ENCODE peak calls at places on chromosome 21, in five cellular contexts. G, J, U, I and F are unnamed samples.

GRCh38 chr21:45211661-45212060 is 76.0 kb downstream of the POFUT2 start:
- DNase-seq in I (no peak), J (no peak), U (peak), G (no peak), F (no peak)

GRCh38 chr21:35084869-35085268 is 35.8 kb upstream of the RUNX1 start:
- DNase-seq in J (no peak), U (no peak), G (no peak), I (peak), F (peak)

GRCh38 chr21:38671716-38672115 is 134.0 kb upstream of the ETS2 start:
- DNase-seq in U (no peak), I (peak), J (no peak), G (no peak), F (no peak)

GRCh38 chr21:44785620-44786344 is 15.8 kb downstream of the UBE2G2 start:
- DNase-seq in G (no peak), J (no peak), U (no peak), I (peak), F (peak)

GRCh38 chr21:38843806-38844479 is 38.2 kb downstream of the ETS2 start:
- DNase-seq in I (peak), U (no peak), J (no peak), G (no peak), F (peak)

GRCh38 chr21:31371715-31372114 is 27.7 kb upstream of the TIAM1 start:
- DNase-seq in G (no peak), I (no peak), J (no peak), U (no peak), F (no peak)

GRCh38 chr21:38811257-38811656 is 5.5 kb downstream of the ETS2 start:
- DNase-seq in I (peak), J (no peak), U (no peak), G (no peak), F (peak)

GRCh38 chr21:17789660-17790059 is 29.5 kb downstream of the C21orf91 start:
- DNase-seq in I (no peak), U (no peak), J (no peak), G (no peak), F (no peak)

GRCh38 chr21:25561668-25562641 is 45.3 kb downstream of the MRPL39 start:
- DNase-seq in J (peak), G (peak), U (peak), I (peak), F (peak)

GRCh38 chr21:22438428-22439086 is 1440.3 kb downstream of the NCAM2 start:
- DNase-seq in I (no peak), G (no peak), J (no peak), U (no peak), F (no peak)
- TF ChIP-seq CTCF in I (no peak), G (peak), J (no peak), U (no peak), F (no peak)

GRCh38 chr21:43697758-43698643 is 20.9 kb upstream of the PDXK start:
- DNase-seq in G (no peak), I (peak), J (no peak), U (no peak), F (peak)

GRCh38 chr21:43703068-43703880 is 15.7 kb upstream of the PDXK start:
- DNase-seq in I (peak), J (peak), G (peak), U (no peak), F (peak)

GRCh38 chr21:43701936-43702784 is 16.8 kb upstream of the PDXK start:
- DNase-seq in I (no peak), J (no peak), U (no peak), G (no peak), F (no peak)

GRCh38 chr21:43699933-43700599 is 18.9 kb upstream of the PDXK start:
- DNase-seq in U (no peak), G (peak), J (no peak), I (no peak), F (no peak)

DNA sequence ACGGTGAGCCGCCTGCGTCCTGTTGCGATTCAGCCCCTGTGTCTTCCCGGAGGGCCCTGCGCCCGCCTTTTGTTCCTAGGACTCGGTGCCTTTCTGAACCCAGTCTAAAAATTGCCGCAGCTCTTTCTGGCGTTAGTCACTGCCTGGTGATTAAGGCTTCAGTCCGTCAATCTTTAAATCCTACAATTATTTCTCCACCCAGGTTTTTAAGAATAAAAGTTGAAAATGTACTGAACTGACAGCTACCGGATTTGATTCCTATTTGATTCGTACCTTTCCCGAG is 16.2 kb upstream of the PDXK start:
- DNase-seq in G (no peak), I (no peak), U (no peak), J (no peak), F (peak)
- H3K4me3 ChIP-seq in G (no peak), I (no peak), U (no peak), J (peak), F (no peak)

GRCh38 chr21:36087362-36088138 is 17.7 kb downstream of the CBR1 start:
- DNase-seq in G (peak), I (no peak), U (no peak), J (no peak), F (no peak)
- TF ChIP-seq CTCF in G (peak), I (no peak), U (peak), J (no peak), F (no peak)

DNA sequence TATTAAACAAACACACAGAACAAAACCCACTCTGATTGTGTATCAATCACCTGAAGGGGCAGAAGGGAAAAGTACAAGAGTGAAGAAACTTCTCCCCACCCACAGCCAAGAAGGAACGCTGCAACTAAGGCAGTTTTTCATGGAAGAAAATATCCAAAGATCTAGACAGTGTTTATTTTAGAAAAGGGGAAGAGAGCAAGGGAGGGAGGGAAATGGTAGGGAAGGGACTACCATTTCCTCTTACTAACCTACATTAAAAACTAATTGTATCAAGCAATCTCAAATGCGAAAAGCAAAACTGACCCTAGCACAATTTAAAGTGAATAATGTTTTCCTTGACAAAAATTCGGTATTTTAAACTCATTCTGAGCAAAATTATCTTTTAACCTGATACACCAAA is 3.5 kb downstream of the NRIP1 start:
- DNase-seq in J (no peak), G (no peak), U (no peak), I (no peak), F (no peak)
- H3K4me3 ChIP-seq in J (no peak), G (peak), U (no peak), I (no peak), F (no peak)

GRCh38 chr21:37642493-37642892 is 273.8 kb downstream of the KCNJ6 start:
- DNase-seq in G (peak), J (no peak), I (no peak), U (no peak), F (no peak)
- TF ChIP-seq CTCF in G (peak), J (no peak), I (no peak), U (peak), F (no peak)

DNA sequence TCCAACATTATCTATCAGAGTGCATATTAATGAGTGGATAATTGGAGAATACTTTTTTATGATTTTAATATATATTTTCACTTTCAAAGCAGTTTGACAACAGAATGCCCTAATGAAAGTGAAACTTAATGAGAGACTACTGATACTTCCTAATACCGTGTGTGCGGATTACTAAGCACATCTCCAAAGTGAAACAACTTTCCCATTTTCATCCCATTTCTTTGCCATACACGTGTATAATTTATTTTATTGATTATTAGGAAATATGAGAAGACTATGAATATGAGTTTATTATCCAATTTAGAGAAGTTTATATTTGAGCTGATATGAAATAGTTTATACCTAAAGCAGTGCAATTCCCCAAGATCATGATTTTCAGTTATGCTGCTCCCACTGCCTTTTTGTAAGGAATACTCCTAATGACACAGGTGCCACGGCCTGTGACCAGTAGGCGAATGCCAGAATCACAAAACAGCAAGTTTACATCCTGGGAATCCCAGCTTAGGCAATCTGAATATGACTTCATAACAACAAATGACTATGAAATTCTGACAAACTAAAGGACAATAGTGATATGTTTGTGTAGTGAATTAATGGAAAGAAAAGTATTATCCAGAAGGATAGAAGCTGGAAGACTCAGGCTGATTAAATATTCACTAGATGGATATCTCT is 202.9 kb downstream of the NCAM2 start:
- DNase-seq in U (no peak), I (peak), G (no peak), J (no peak), F (peak)
- H3K4me3 ChIP-seq in U (no peak), I (peak), G (no peak), J (no peak), F (no peak)

DNA sequence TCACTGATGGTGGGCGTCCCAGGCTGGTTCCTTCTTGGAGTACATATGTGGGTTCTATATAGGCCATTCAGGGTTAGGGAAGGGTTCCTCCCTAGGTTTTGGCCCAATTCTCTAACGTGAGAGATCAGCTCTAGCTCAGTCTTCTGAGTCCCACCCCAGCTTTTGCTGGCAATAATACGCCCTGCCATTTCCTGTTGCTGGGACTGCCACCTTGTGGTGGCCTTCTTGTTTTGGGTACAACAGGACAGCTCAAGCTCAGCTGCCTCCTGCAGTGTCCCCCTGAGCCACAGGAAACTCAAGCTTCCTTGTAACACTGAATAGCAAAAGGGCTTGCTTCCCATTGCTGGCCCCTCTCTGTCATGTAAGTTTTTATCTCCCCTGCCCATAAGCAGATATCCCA is 77.8 kb downstream of the BACH1 start:
- DNase-seq in J (no peak), G (peak), U (peak), I (peak), F (peak)
- TF ChIP-seq CTCF in J (no peak), G (peak), U (peak), I (peak), F (peak)

GRCh38 chr21:42563261-42564045 is 49.8 kb downstream of the SLC37A1 start:
- DNase-seq in U (no peak), J (no peak), I (no peak), G (no peak), F (peak)
- H3K4me3 ChIP-seq in U (no peak), J (no peak), I (no peak), G (no peak), F (no peak)

GRCh38 chr21:41411449-41412089 is 14.5 kb upstream of the MX1 start:
- DNase-seq in J (no peak), I (no peak), U (no peak), G (no peak), F (peak)
- TF ChIP-seq CTCF in J (no peak), I (peak), U (no peak), G (peak), F (peak)